ENCODE peak calls at places on chromosomes 3 and 15, in seven cellular contexts. One of them, this sample, is unnamed.

GRCh38 chr3:13013994-13014754 is 59.1 kb downstream of the IQSEC1 start:
- DNase-seq in MM.1S: peak
- DNase-seq in left ventricle myocardium inferior: no peak
- DNase-seq in SJSA1: no peak
- DNase-seq in GM23248: no peak
- DNase-seq in dorsolateral prefrontal cortex: no peak
- DNase-seq in transverse colon: no peak
- DNase-seq in this sample: no peak

GRCh38 chr15:85788796-85789495 is 5.8 kb downstream of the KLHL25 start:
- DNase-seq in left ventricle myocardium inferior: no peak
- DNase-seq in transverse colon: peak
- DNase-seq in MM.1S: no peak
- DNase-seq in dorsolateral prefrontal cortex: no peak
- DNase-seq in SJSA1: no peak
- DNase-seq in GM23248: no peak
- DNase-seq in this sample: no peak

GRCh38 chr3:122969585-122970453 is 57.7 kb downstream of the SEMA5B start:
- DNase-seq in left ventricle myocardium inferior: no peak
- DNase-seq in GM23248: peak
- DNase-seq in dorsolateral prefrontal cortex: peak
- DNase-seq in MM.1S: no peak
- DNase-seq in SJSA1: no peak
- DNase-seq in transverse colon: no peak
- DNase-seq in this sample: no peak

GRCh38 chr3:119469378-119470189 is 821 bp downstream of the POGLUT1 start:
- DNase-seq in transverse colon: no peak
- DNase-seq in SJSA1: no peak
- DNase-seq in dorsolateral prefrontal cortex: no peak
- DNase-seq in GM23248: peak
- DNase-seq in MM.1S: peak
- DNase-seq in left ventricle myocardium inferior: no peak
- DNase-seq in this sample: no peak

GRCh38 chr15:38708672-38709188 is 144.1 kb upstream of the RASGRP1 start:
- DNase-seq in dorsolateral prefrontal cortex: no peak
- DNase-seq in left ventricle myocardium inferior: no peak
- DNase-seq in GM23248: no peak
- DNase-seq in SJSA1: peak
- DNase-seq in transverse colon: no peak
- DNase-seq in MM.1S: no peak
- DNase-seq in this sample: no peak

GRCh38 chr15:101437618-101438481 is 51.7 kb downstream of the PCSK6 start:
- DNase-seq in SJSA1: no peak
- DNase-seq in GM23248: no peak
- DNase-seq in transverse colon: no peak
- DNase-seq in left ventricle myocardium inferior: no peak
- DNase-seq in MM.1S: no peak
- DNase-seq in dorsolateral prefrontal cortex: no peak
- DNase-seq in this sample: no peak

GRCh38 chr15:85763557-85764303 is 31.0 kb downstream of the KLHL25 start:
- DNase-seq in MM.1S: no peak
- DNase-seq in GM23248: no peak
- DNase-seq in dorsolateral prefrontal cortex: no peak
- DNase-seq in SJSA1: no peak
- DNase-seq in transverse colon: no peak
- DNase-seq in left ventricle myocardium inferior: no peak
- DNase-seq in this sample: no peak

GRCh38 chr3:195032955-195033354 is 238.0 kb downstream of the XXYLT1 start:
- DNase-seq in MM.1S: no peak
- DNase-seq in SJSA1: no peak
- DNase-seq in transverse colon: no peak
- DNase-seq in GM23248: no peak
- DNase-seq in left ventricle myocardium inferior: no peak
- DNase-seq in dorsolateral prefrontal cortex: no peak
- DNase-seq in this sample: no peak

GRCh38 chr3:119403201-119403600 is 60.2 kb downstream of the TMEM39A start:
- DNase-seq in left ventricle myocardium inferior: no peak
- DNase-seq in dorsolateral prefrontal cortex: no peak
- DNase-seq in transverse colon: no peak
- DNase-seq in GM23248: no peak
- DNase-seq in SJSA1: no peak
- DNase-seq in MM.1S: no peak
- DNase-seq in this sample: no peak

GRCh38 chr15:99909914-99910313 is 176.7 kb upstream of the LYSMD4 start:
- DNase-seq in left ventricle myocardium inferior: no peak
- DNase-seq in SJSA1: no peak
- DNase-seq in GM23248: peak
- DNase-seq in dorsolateral prefrontal cortex: no peak
- DNase-seq in MM.1S: no peak
- DNase-seq in transverse colon: no peak
- DNase-seq in this sample: no peak

GRCh38 chr15:95653361-95653805 is 677.1 kb upstream of the NR2F2 start:
- DNase-seq in MM.1S: no peak
- DNase-seq in left ventricle myocardium inferior: no peak
- DNase-seq in GM23248: peak
- DNase-seq in transverse colon: peak
- DNase-seq in SJSA1: no peak
- DNase-seq in dorsolateral prefrontal cortex: no peak
- DNase-seq in this sample: no peak

GRCh38 chr3:16511561-16512434 is 1.7 kb downstream of the RFTN1 start:
- DNase-seq in transverse colon: peak
- DNase-seq in GM23248: peak
- DNase-seq in left ventricle myocardium inferior: peak
- DNase-seq in SJSA1: peak
- DNase-seq in MM.1S: no peak
- DNase-seq in dorsolateral prefrontal cortex: no peak
- DNase-seq in this sample: peak

GRCh38 chr3:3086239-3086638 is 23.9 kb downstream of the IL5RA start:
- DNase-seq in dorsolateral prefrontal cortex: no peak
- DNase-seq in left ventricle myocardium inferior: no peak
- DNase-seq in MM.1S: no peak
- DNase-seq in SJSA1: no peak
- DNase-seq in GM23248: no peak
- DNase-seq in transverse colon: no peak
- DNase-seq in this sample: no peak

GRCh38 chr15:82630033-82630432 is 17.1 kb downstream of the CPEB1 start:
- DNase-seq in GM23248: no peak
- DNase-seq in transverse colon: no peak
- DNase-seq in dorsolateral prefrontal cortex: no peak
- DNase-seq in MM.1S: no peak
- DNase-seq in left ventricle myocardium inferior: no peak
- DNase-seq in SJSA1: no peak
- DNase-seq in this sample: no peak

GRCh38 chr15:77836116-77836798 is 203.5 kb upstream of the LINGO1 start:
- DNase-seq in GM23248: no peak
- DNase-seq in SJSA1: no peak
- DNase-seq in dorsolateral prefrontal cortex: no peak
- DNase-seq in transverse colon: no peak
- DNase-seq in MM.1S: no peak
- DNase-seq in left ventricle myocardium inferior: no peak
- DNase-seq in this sample: no peak

GRCh38 chr15:36506733-36507356 is 72.6 kb upstream of the CDIN1 start:
- DNase-seq in MM.1S: no peak
- DNase-seq in dorsolateral prefrontal cortex: no peak
- DNase-seq in GM23248: no peak
- DNase-seq in SJSA1: no peak
- DNase-seq in transverse colon: no peak
- DNase-seq in left ventricle myocardium inferior: no peak
- DNase-seq in this sample: no peak

GRCh38 chr3:23696842-23697241 is 108.9 kb upstream of the UBE2E1 start:
- DNase-seq in transverse colon: peak
- DNase-seq in MM.1S: no peak
- DNase-seq in dorsolateral prefrontal cortex: no peak
- DNase-seq in GM23248: no peak
- DNase-seq in left ventricle myocardium inferior: no peak
- DNase-seq in SJSA1: no peak
- DNase-seq in this sample: no peak

GRCh38 chr15:33994005-33994615 is 25.8 kb downstream of the CHRM5 start:
- DNase-seq in left ventricle myocardium inferior: no peak
- DNase-seq in SJSA1: peak
- DNase-seq in dorsolateral prefrontal cortex: no peak
- DNase-seq in transverse colon: no peak
- DNase-seq in GM23248: peak
- DNase-seq in MM.1S: no peak
- DNase-seq in this sample: no peak

GRCh38 chr3:43794776-43795175 is 104.0 kb downstream of the ABHD5 start:
- DNase-seq in GM23248: peak
- DNase-seq in dorsolateral prefrontal cortex: no peak
- DNase-seq in SJSA1: no peak
- DNase-seq in transverse colon: no peak
- DNase-seq in left ventricle myocardium inferior: no peak
- DNase-seq in MM.1S: no peak
- DNase-seq in this sample: no peak

GRCh38 chr3:12875857-12876451 is 34.6 kb upstream of the RPL32 start:
- DNase-seq in SJSA1: no peak
- DNase-seq in left ventricle myocardium inferior: peak
- DNase-seq in MM.1S: no peak
- DNase-seq in GM23248: peak
- DNase-seq in dorsolateral prefrontal cortex: no peak
- DNase-seq in transverse colon: peak
- DNase-seq in this sample: no peak

GRCh38 chr3:181558870-181559269 is 152.9 kb upstream of the SOX2 start:
- DNase-seq in left ventricle myocardium inferior: peak
- DNase-seq in dorsolateral prefrontal cortex: no peak
- DNase-seq in MM.1S: no peak
- DNase-seq in transverse colon: no peak
- DNase-seq in SJSA1: no peak
- DNase-seq in GM23248: no peak
- DNase-seq in this sample: no peak

GRCh38 chr15:40085225-40085624 is 23.5 kb downstream of the BMF start:
- DNase-seq in SJSA1: peak
- DNase-seq in GM23248: peak
- DNase-seq in MM.1S: no peak
- DNase-seq in dorsolateral prefrontal cortex: no peak
- DNase-seq in left ventricle myocardium inferior: no peak
- DNase-seq in transverse colon: no peak
- DNase-seq in this sample: no peak

GRCh38 chr3:61574854-61575253 is 13.5 kb downstream of the PTPRG start:
- DNase-seq in left ventricle myocardium inferior: no peak
- DNase-seq in MM.1S: no peak
- DNase-seq in GM23248: peak
- DNase-seq in transverse colon: no peak
- DNase-seq in dorsolateral prefrontal cortex: no peak
- DNase-seq in SJSA1: peak
- DNase-seq in this sample: no peak
- H3K27ac ChIP-seq in left ventricle myocardium inferior: no peak
- H3K27ac ChIP-seq in MM.1S: no peak
- H3K27ac ChIP-seq in GM23248: peak
- H3K27ac ChIP-seq in transverse colon: no peak
- H3K27ac ChIP-seq in dorsolateral prefrontal cortex: no peak
- H3K27ac ChIP-seq in SJSA1: peak
- H3K27ac ChIP-seq in this sample: no peak

DNA sequence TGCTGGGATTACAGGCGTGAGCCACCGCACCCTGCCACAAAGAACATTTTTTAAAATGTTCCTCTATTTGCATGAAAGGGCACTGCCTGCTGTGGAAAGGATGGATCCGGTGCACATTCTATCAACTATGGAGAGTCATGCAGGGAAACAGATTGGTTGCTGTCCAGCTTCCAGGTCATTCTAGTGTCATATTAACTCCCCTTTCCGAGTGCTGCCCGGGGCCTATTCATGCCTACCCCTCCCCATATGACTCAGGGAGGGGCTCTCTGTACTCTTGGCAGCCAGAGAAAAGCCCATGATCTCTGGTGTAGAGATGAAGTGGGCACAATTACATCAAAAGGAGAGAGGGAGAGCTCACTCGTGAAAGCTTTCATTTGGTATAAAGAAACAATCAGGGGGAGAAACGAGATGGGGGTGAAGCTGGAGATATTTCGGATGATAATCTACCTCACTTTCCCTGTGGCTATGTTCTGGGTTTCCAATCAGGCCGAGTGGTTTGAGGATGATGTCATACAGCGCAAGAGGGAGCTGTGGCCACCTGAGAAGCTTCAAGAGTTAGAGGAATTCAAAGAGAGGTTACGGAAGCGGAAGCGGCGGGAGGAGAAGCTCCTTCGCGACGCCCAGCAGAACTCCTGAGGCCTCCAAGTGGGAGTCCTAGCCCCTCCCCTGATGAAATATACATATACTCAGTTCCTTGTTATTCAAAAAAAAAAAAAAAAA is 16.1 kb upstream of the AHSG start:
- DNase-seq in left ventricle myocardium inferior: no peak
- DNase-seq in MM.1S: no peak
- DNase-seq in SJSA1: no peak
- DNase-seq in GM23248: peak
- DNase-seq in dorsolateral prefrontal cortex: no peak
- DNase-seq in transverse colon: no peak
- DNase-seq in this sample: no peak
- H3K27ac ChIP-seq in left ventricle myocardium inferior: no peak
- H3K27ac ChIP-seq in MM.1S: no peak
- H3K27ac ChIP-seq in SJSA1: no peak
- H3K27ac ChIP-seq in GM23248: no peak
- H3K27ac ChIP-seq in dorsolateral prefrontal cortex: no peak
- H3K27ac ChIP-seq in transverse colon: no peak
- H3K27ac ChIP-seq in this sample: no peak

GRCh38 chr3:125187599-125187910 is 25.0 kb downstream of the SLC12A8 start:
- DNase-seq in GM23248: no peak
- DNase-seq in transverse colon: no peak
- DNase-seq in left ventricle myocardium inferior: no peak
- DNase-seq in dorsolateral prefrontal cortex: no peak
- DNase-seq in SJSA1: no peak
- DNase-seq in MM.1S: no peak
- DNase-seq in this sample: no peak
- H3K27ac ChIP-seq in GM23248: no peak
- H3K27ac ChIP-seq in transverse colon: no peak
- H3K27ac ChIP-seq in left ventricle myocardium inferior: no peak
- H3K27ac ChIP-seq in dorsolateral prefrontal cortex: no peak
- H3K27ac ChIP-seq in SJSA1: no peak
- H3K27ac ChIP-seq in MM.1S: no peak
- H3K27ac ChIP-seq in this sample: no peak

DNA sequence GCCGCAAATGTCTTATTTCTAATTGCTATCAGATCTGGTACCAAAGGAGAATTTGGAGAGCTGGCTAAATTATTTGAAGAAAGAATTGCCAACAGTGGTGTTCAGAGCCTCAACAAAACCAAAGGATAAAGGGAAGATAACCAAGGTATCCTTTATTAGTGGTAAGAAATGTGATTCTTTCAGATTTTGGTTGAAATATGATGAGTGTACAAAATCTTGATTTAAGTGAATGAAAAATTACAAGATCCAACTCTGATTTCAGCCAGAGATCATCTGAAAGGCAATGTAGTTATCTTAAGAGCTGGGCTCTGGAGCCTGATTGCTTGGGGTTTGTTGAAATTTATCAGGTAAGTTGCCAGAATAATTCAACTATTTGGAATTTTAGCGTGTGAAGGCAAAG is 4.7 kb downstream of the GNL3 start:
- DNase-seq in GM23248: no peak
- DNase-seq in transverse colon: no peak
- DNase-seq in SJSA1: no peak
- DNase-seq in dorsolateral prefrontal cortex: no peak
- DNase-seq in left ventricle myocardium inferior: no peak
- DNase-seq in MM.1S: no peak
- DNase-seq in this sample: no peak
- H3K27ac ChIP-seq in GM23248: no peak
- H3K27ac ChIP-seq in transverse colon: no peak
- H3K27ac ChIP-seq in SJSA1: no peak
- H3K27ac ChIP-seq in dorsolateral prefrontal cortex: no peak
- H3K27ac ChIP-seq in left ventricle myocardium inferior: no peak
- H3K27ac ChIP-seq in MM.1S: no peak
- H3K27ac ChIP-seq in this sample: no peak